ENCODE peak calls at places on chromosomes 16 and 17, in six cellular contexts. One of them, this sample, is unnamed.

GRCh38 chr17:68697850-68698313 is 96.7 kb upstream of the FAM20A start:
- DNase-seq in skeletal muscle cell: peak
- DNase-seq in amniotic stem cell: no peak
- DNase-seq in Ammon's horn: no peak
- DNase-seq in ACHN: no peak
- DNase-seq in lung microvascular endothelial cell: peak
- DNase-seq in this sample: no peak

GRCh38 chr17:80119839-80120238 is 18.5 kb downstream of the GAA start:
- DNase-seq in skeletal muscle cell: no peak
- DNase-seq in amniotic stem cell: no peak
- DNase-seq in Ammon's horn: no peak
- DNase-seq in ACHN: no peak
- DNase-seq in lung microvascular endothelial cell: no peak
- DNase-seq in this sample: no peak

GRCh38 chr16:73846292-73846849 is 450.2 kb upstream of the PSMD7 start:
- DNase-seq in skeletal muscle cell: no peak
- DNase-seq in amniotic stem cell: no peak
- DNase-seq in Ammon's horn: peak
- DNase-seq in ACHN: no peak
- DNase-seq in lung microvascular endothelial cell: no peak
- DNase-seq in this sample: no peak

GRCh38 chr17:21345236-21345635 is 30.9 kb upstream of the KCNJ12 start:
- DNase-seq in skeletal muscle cell: no peak
- DNase-seq in amniotic stem cell: no peak
- DNase-seq in Ammon's horn: no peak
- DNase-seq in ACHN: no peak
- DNase-seq in lung microvascular endothelial cell: no peak
- DNase-seq in this sample: no peak

GRCh38 chr16:19167710-19168172 is 299 bp upstream of the SYT17 start:
- DNase-seq in skeletal muscle cell: no peak
- DNase-seq in amniotic stem cell: peak
- DNase-seq in Ammon's horn: peak
- DNase-seq in ACHN: peak
- DNase-seq in lung microvascular endothelial cell: peak
- DNase-seq in this sample: peak

GRCh38 chr17:66420961-66421371 is 118.6 kb downstream of the PRKCA start:
- DNase-seq in skeletal muscle cell: no peak
- DNase-seq in amniotic stem cell: no peak
- DNase-seq in Ammon's horn: no peak
- DNase-seq in ACHN: no peak
- DNase-seq in lung microvascular endothelial cell: no peak
- DNase-seq in this sample: no peak

GRCh38 chr16:57165923-57166322 is 19.9 kb downstream of the PSME3IP1 start:
- DNase-seq in skeletal muscle cell: peak
- DNase-seq in amniotic stem cell: no peak
- DNase-seq in Ammon's horn: no peak
- DNase-seq in ACHN: no peak
- DNase-seq in lung microvascular endothelial cell: peak
- DNase-seq in this sample: no peak

GRCh38 chr16:86224126-86224525 is 286.2 kb upstream of the FOXF1 start:
- DNase-seq in skeletal muscle cell: no peak
- DNase-seq in amniotic stem cell: no peak
- DNase-seq in Ammon's horn: no peak
- DNase-seq in ACHN: no peak
- DNase-seq in lung microvascular endothelial cell: no peak
- DNase-seq in this sample: no peak

GRCh38 chr16:74852500-74852875 is 77.9 kb upstream of the FA2H start:
- DNase-seq in skeletal muscle cell: no peak
- DNase-seq in amniotic stem cell: no peak
- DNase-seq in Ammon's horn: no peak
- DNase-seq in ACHN: no peak
- DNase-seq in lung microvascular endothelial cell: no peak
- DNase-seq in this sample: no peak

GRCh38 chr17:66755101-66755943 is 79.6 kb upstream of the CACNG5 start:
- DNase-seq in skeletal muscle cell: no peak
- DNase-seq in amniotic stem cell: no peak
- DNase-seq in Ammon's horn: no peak
- DNase-seq in ACHN: peak
- DNase-seq in lung microvascular endothelial cell: no peak
- DNase-seq in this sample: no peak

GRCh38 chr17:66191607-66192377 is at the start of gene CEP112:
- DNase-seq in skeletal muscle cell: peak
- DNase-seq in amniotic stem cell: no peak
- DNase-seq in Ammon's horn: peak
- DNase-seq in ACHN: peak
- DNase-seq in lung microvascular endothelial cell: peak
- DNase-seq in this sample: peak

GRCh38 chr17:17767096-17767470 is 69.7 kb downstream of the SREBF1 start:
- DNase-seq in skeletal muscle cell: no peak
- DNase-seq in amniotic stem cell: no peak
- DNase-seq in Ammon's horn: no peak
- DNase-seq in ACHN: no peak
- DNase-seq in lung microvascular endothelial cell: no peak
- DNase-seq in this sample: no peak

GRCh38 chr17:66976781-66977201 is 12.3 kb downstream of the CACNG4 start:
- DNase-seq in skeletal muscle cell: no peak
- DNase-seq in amniotic stem cell: no peak
- DNase-seq in Ammon's horn: no peak
- DNase-seq in ACHN: peak
- DNase-seq in lung microvascular endothelial cell: no peak
- DNase-seq in this sample: no peak

GRCh38 chr16:57529324-57530103 is 6.9 kb downstream of the CCDC102A start:
- DNase-seq in skeletal muscle cell: no peak
- DNase-seq in amniotic stem cell: no peak
- DNase-seq in Ammon's horn: no peak
- DNase-seq in ACHN: no peak
- DNase-seq in lung microvascular endothelial cell: no peak
- DNase-seq in this sample: no peak

GRCh38 chr17:43609613-43610385 is 51.9 kb downstream of the MEOX1 start:
- DNase-seq in skeletal muscle cell: no peak
- DNase-seq in amniotic stem cell: no peak
- DNase-seq in Ammon's horn: no peak
- DNase-seq in ACHN: no peak
- DNase-seq in lung microvascular endothelial cell: peak
- DNase-seq in this sample: no peak

GRCh38 chr17:62650587-62650986 is 23.1 kb downstream of the MRC2 start:
- DNase-seq in skeletal muscle cell: no peak
- DNase-seq in amniotic stem cell: no peak
- DNase-seq in Ammon's horn: no peak
- DNase-seq in ACHN: no peak
- DNase-seq in lung microvascular endothelial cell: no peak
- DNase-seq in this sample: no peak

GRCh38 chr17:3801792-3802191 is 804 bp upstream of the ITGAE start:
- DNase-seq in skeletal muscle cell: no peak
- DNase-seq in amniotic stem cell: no peak
- DNase-seq in Ammon's horn: no peak
- DNase-seq in ACHN: no peak
- DNase-seq in lung microvascular endothelial cell: no peak
- DNase-seq in this sample: no peak

GRCh38 chr17:82019905-82020873 is 2.5 kb downstream of the CENPX start:
- DNase-seq in skeletal muscle cell: no peak
- DNase-seq in amniotic stem cell: no peak
- DNase-seq in Ammon's horn: no peak
- DNase-seq in ACHN: peak
- DNase-seq in lung microvascular endothelial cell: peak
- DNase-seq in this sample: no peak

GRCh38 chr16:64356267-64356666 is 765.6 kb downstream of the CDH11 start:
- DNase-seq in skeletal muscle cell: peak
- DNase-seq in amniotic stem cell: peak
- DNase-seq in Ammon's horn: no peak
- DNase-seq in ACHN: peak
- DNase-seq in lung microvascular endothelial cell: no peak
- DNase-seq in this sample: no peak

GRCh38 chr17:41010421-41010820 is 1.5 kb upstream of the KRTAP3-1 start:
- DNase-seq in skeletal muscle cell: no peak
- DNase-seq in amniotic stem cell: no peak
- DNase-seq in Ammon's horn: no peak
- DNase-seq in ACHN: no peak
- DNase-seq in lung microvascular endothelial cell: no peak
- DNase-seq in this sample: no peak

GRCh38 chr16:81469183-81469677 is 24.6 kb downstream of the CMIP start:
- DNase-seq in skeletal muscle cell: no peak
- DNase-seq in amniotic stem cell: no peak
- DNase-seq in Ammon's horn: no peak
- DNase-seq in ACHN: no peak
- DNase-seq in lung microvascular endothelial cell: no peak
- DNase-seq in this sample: no peak

GRCh38 chr17:50686494-50687199 is 21.1 kb downstream of the ANKRD40 start:
- DNase-seq in skeletal muscle cell: no peak
- DNase-seq in amniotic stem cell: no peak
- DNase-seq in Ammon's horn: no peak
- DNase-seq in ACHN: peak
- DNase-seq in lung microvascular endothelial cell: peak
- DNase-seq in this sample: no peak

GRCh38 chr17:32625971-32626370 is 139.2 kb downstream of the CDK5R1 start:
- DNase-seq in skeletal muscle cell: no peak
- DNase-seq in amniotic stem cell: no peak
- DNase-seq in Ammon's horn: peak
- DNase-seq in ACHN: no peak
- DNase-seq in lung microvascular endothelial cell: no peak
- DNase-seq in this sample: peak

GRCh38 chr17:7058831-7059447 is 15.0 kb upstream of the SLC16A11 start:
- DNase-seq in skeletal muscle cell: no peak
- DNase-seq in amniotic stem cell: no peak
- DNase-seq in Ammon's horn: no peak
- DNase-seq in ACHN: no peak
- DNase-seq in lung microvascular endothelial cell: peak
- DNase-seq in this sample: no peak

GRCh38 chr17:57350266-57350665 is 93.9 kb downstream of the MSI2 start:
- DNase-seq in skeletal muscle cell: no peak
- DNase-seq in amniotic stem cell: no peak
- DNase-seq in Ammon's horn: peak
- DNase-seq in ACHN: no peak
- DNase-seq in lung microvascular endothelial cell: no peak
- DNase-seq in this sample: no peak

GRCh38 chr16:89489040-89489721 is 1.2 kb downstream of the ANKRD11 start:
- DNase-seq in skeletal muscle cell: peak
- DNase-seq in amniotic stem cell: peak
- DNase-seq in Ammon's horn: peak
- DNase-seq in ACHN: peak
- DNase-seq in lung microvascular endothelial cell: peak
- DNase-seq in this sample: peak

GRCh38 chr17:43779145-43780125 is 658 bp upstream of the DUSP3 start:
- DNase-seq in skeletal muscle cell: no peak
- DNase-seq in amniotic stem cell: no peak
- DNase-seq in Ammon's horn: no peak
- DNase-seq in ACHN: no peak
- DNase-seq in lung microvascular endothelial cell: no peak
- DNase-seq in this sample: no peak

GRCh38 chr17:41734139-41734948 is at the start of gene HAP1:
- DNase-seq in skeletal muscle cell: no peak
- DNase-seq in amniotic stem cell: no peak
- DNase-seq in Ammon's horn: peak
- DNase-seq in ACHN: peak
- DNase-seq in lung microvascular endothelial cell: peak
- DNase-seq in this sample: no peak

GRCh38 chr16:87538160-87538559 is 45.3 kb upstream of the ZCCHC14 start:
- DNase-seq in skeletal muscle cell: no peak
- DNase-seq in amniotic stem cell: no peak
- DNase-seq in Ammon's horn: no peak
- DNase-seq in ACHN: no peak
- DNase-seq in lung microvascular endothelial cell: no peak
- DNase-seq in this sample: no peak

GRCh38 chr16:49651980-49652379 is 203.9 kb downstream of the ZNF423 start:
- DNase-seq in skeletal muscle cell: no peak
- DNase-seq in amniotic stem cell: no peak
- DNase-seq in Ammon's horn: no peak
- DNase-seq in ACHN: no peak
- DNase-seq in lung microvascular endothelial cell: no peak
- DNase-seq in this sample: no peak

GRCh38 chr17:57810740-57811632 is 38.9 kb downstream of the MRPS23 start:
- DNase-seq in skeletal muscle cell: no peak
- DNase-seq in amniotic stem cell: no peak
- DNase-seq in Ammon's horn: peak
- DNase-seq in ACHN: no peak
- DNase-seq in lung microvascular endothelial cell: peak
- DNase-seq in this sample: no peak